ENCODE peak calls at places on chromosomes 6 and 20, in seven cellular contexts. One of them, this sample, is unnamed.

GRCh38 chr6:24492475-24492874 is 2.3 kb upstream of the ALDH5A1 start:
- DNase-seq in H1: no peak
- DNase-seq in progenitor cell of endocrine pancreas: no peak
- DNase-seq in ACHN: no peak
- DNase-seq in pulmonary artery endothelial cell: no peak
- DNase-seq in GM23248: peak
- DNase-seq in COLO829: no peak
- DNase-seq in this sample: no peak

GRCh38 chr6:137432054-137432545 is 62.1 kb downstream of the OLIG3 start:
- DNase-seq in H1: no peak
- DNase-seq in progenitor cell of endocrine pancreas: no peak
- DNase-seq in ACHN: no peak
- DNase-seq in pulmonary artery endothelial cell: no peak
- DNase-seq in GM23248: no peak
- DNase-seq in COLO829: no peak
- DNase-seq in this sample: no peak

GRCh38 chr6:130033999-130034814 is 15.8 kb downstream of the L3MBTL3 start:
- DNase-seq in H1: no peak
- DNase-seq in progenitor cell of endocrine pancreas: no peak
- DNase-seq in ACHN: no peak
- DNase-seq in pulmonary artery endothelial cell: no peak
- DNase-seq in GM23248: peak
- DNase-seq in COLO829: no peak
- DNase-seq in this sample: no peak

GRCh38 chr6:14313220-14313619 is 195.6 kb downstream of the CD83 start:
- DNase-seq in H1: no peak
- DNase-seq in progenitor cell of endocrine pancreas: no peak
- DNase-seq in ACHN: no peak
- DNase-seq in pulmonary artery endothelial cell: no peak
- DNase-seq in GM23248: no peak
- DNase-seq in COLO829: no peak
- DNase-seq in this sample: no peak

GRCh38 chr20:24124951-24125650 is 136.5 kb upstream of the GGTLC1 start:
- DNase-seq in H1: no peak
- DNase-seq in progenitor cell of endocrine pancreas: no peak
- DNase-seq in ACHN: no peak
- DNase-seq in pulmonary artery endothelial cell: no peak
- DNase-seq in GM23248: no peak
- DNase-seq in COLO829: no peak
- DNase-seq in this sample: no peak

GRCh38 chr6:101195581-101195980 is 197.9 kb upstream of the GRIK2 start:
- DNase-seq in H1: no peak
- DNase-seq in progenitor cell of endocrine pancreas: no peak
- DNase-seq in ACHN: no peak
- DNase-seq in pulmonary artery endothelial cell: no peak
- DNase-seq in GM23248: no peak
- DNase-seq in COLO829: peak
- DNase-seq in this sample: no peak

GRCh38 chr6:75489025-75489424 is 4.6 kb downstream of the FILIP1 start:
- DNase-seq in H1: no peak
- DNase-seq in progenitor cell of endocrine pancreas: no peak
- DNase-seq in ACHN: no peak
- DNase-seq in pulmonary artery endothelial cell: no peak
- DNase-seq in GM23248: no peak
- DNase-seq in COLO829: no peak
- DNase-seq in this sample: no peak

GRCh38 chr20:650281-650680 is 2.7 kb downstream of the SRXN1 start:
- DNase-seq in H1: no peak
- DNase-seq in progenitor cell of endocrine pancreas: no peak
- DNase-seq in ACHN: no peak
- DNase-seq in pulmonary artery endothelial cell: no peak
- DNase-seq in GM23248: no peak
- DNase-seq in COLO829: no peak
- DNase-seq in this sample: no peak

This sample was measured in COR-L47.